ENCODE peak calls at places on chromosomes 3 and 15, in four cellular contexts. I, X, Z and L are unnamed samples.

GRCh38 chr3:182400838-182401237 is 392.5 kb upstream of the ATP11B start:
- DNase-seq in I (no peak), X (no peak), Z (no peak), L (no peak)

GRCh38 chr3:126342991-126343661 is 14.1 kb downstream of the KLF15 start:
- DNase-seq in I (peak), X (no peak), Z (peak), L (no peak)

GRCh38 chr3:153165211-153165815 is 3.3 kb downstream of the RAP2B start:
- DNase-seq in I (peak), X (no peak), Z (peak), L (no peak)

GRCh38 chr15:101781927-101782326 is 21.4 kb upstream of the OR4F6 start:
- DNase-seq in I (no peak), X (no peak), Z (peak), L (no peak)

GRCh38 chr15:75153565-75154248 is 48.0 kb upstream of the C15orf39 start:
- DNase-seq in I (no peak), X (no peak), Z (no peak), L (no peak)

GRCh38 chr15:77476999-77477398 is 56.3 kb downstream of the HMG20A start:
- DNase-seq in I (no peak), X (no peak), Z (no peak), L (no peak)

GRCh38 chr15:79769081-79769481 is 127.7 kb downstream of the MTHFS start:
- DNase-seq in I (no peak), X (peak), Z (no peak), L (no peak)

GRCh38 chr3:12896206-12896697 is 54.9 kb upstream of the RPL32 start:
- DNase-seq in I (peak), X (no peak), Z (peak), L (no peak)

GRCh38 chr3:152477422-152477821 is 208.7 kb downstream of the MBNL1 start:
- DNase-seq in I (peak), X (no peak), Z (no peak), L (no peak)

GRCh38 chr15:78340243-78341056 is at the start of gene CRABP1:
- DNase-seq in I (no peak), X (no peak), Z (no peak), L (no peak)

GRCh38 chr15:101362986-101363566 is 68.0 kb upstream of the SNRPA1 start:
- DNase-seq in I (no peak), X (no peak), Z (no peak), L (no peak)

GRCh38 chr15:68303560-68304436 is 26.3 kb downstream of the FEM1B start:
- DNase-seq in I (no peak), X (no peak), Z (no peak), L (no peak)

GRCh38 chr15:85443593-85444328 is 63.4 kb downstream of the AKAP13 start:
- DNase-seq in I (peak), X (peak), Z (no peak), L (peak)

GRCh38 chr3:59320080-59320479 is 270.3 kb upstream of the CFAP20DC start:
- DNase-seq in I (no peak), X (peak), Z (no peak), L (no peak)

GRCh38 chr3:162398554-162398953 is 901.9 kb downstream of the OTOL1 start:
- DNase-seq in I (no peak), X (no peak), Z (no peak), L (no peak)

GRCh38 chr3:122911901-122912300 is 115.7 kb downstream of the SEMA5B start:
- DNase-seq in I (no peak), X (no peak), Z (no peak), L (no peak)

GRCh38 chr3:75983609-75984290 is 198.4 kb upstream of the ZNF717 start:
- DNase-seq in I (peak), X (no peak), Z (no peak), L (no peak)

GRCh38 chr3:184308744-184309143 is 5.7 kb upstream of the EIF4G1 start:
- DNase-seq in I (no peak), X (no peak), Z (no peak), L (no peak)

GRCh38 chr3:171417813-171418212 is 42.4 kb downstream of the TNIK start:
- DNase-seq in I (peak), X (no peak), Z (no peak), L (no peak)

GRCh38 chr15:31261266-31262142 is 65.1 kb upstream of the KLF13 start:
- DNase-seq in I (no peak), X (no peak), Z (no peak), L (no peak)

GRCh38 chr3:100042144-100042543 is 72.2 kb downstream of the FILIP1L start:
- DNase-seq in I (peak), X (no peak), Z (no peak), L (no peak)

GRCh38 chr3:105518806-105519418 is 152.2 kb downstream of the ALCAM start:
- DNase-seq in I (peak), X (peak), Z (peak), L (peak)

GRCh38 chr3:8759038-8759755 is 10.2 kb downstream of the OXTR start:
- DNase-seq in I (no peak), X (no peak), Z (no peak), L (no peak)

GRCh38 chr3:37129871-37130270 is 44.5 kb downstream of the LRRFIP2 start:
- DNase-seq in I (peak), X (no peak), Z (no peak), L (no peak)

GRCh38 chr3:169250000-169250399 is 413.5 kb downstream of the MECOM start:
- DNase-seq in I (no peak), X (no peak), Z (no peak), L (no peak)

GRCh38 chr3:27577504-27577903 is 93.3 kb upstream of the SLC4A7 start:
- DNase-seq in I (no peak), X (no peak), Z (no peak), L (no peak)

GRCh38 chr3:21158801-21159564 is 592.0 kb downstream of the ZNF385D start:
- DNase-seq in I (peak), X (no peak), Z (no peak), L (no peak)
- TF ChIP-seq SMC3 in I (no peak), X (no peak), Z (no peak), L (no peak)

GRCh38 chr3:111734652-111735051 is 124.4 kb upstream of the PHLDB2 start:
- DNase-seq in I (no peak), X (no peak), Z (no peak), L (no peak)
- TF ChIP-seq ELK1 in I (no peak), X (no peak), Z (no peak), L (no peak)

GRCh38 chr3:158788446-158788845 is 13.4 kb upstream of the MFSD1 start:
- DNase-seq in I (peak), X (no peak), Z (no peak), L (no peak)
- TF ChIP-seq SMC3 in I (no peak), X (no peak), Z (no peak), L (no peak)

GRCh38 chr3:189530822-189531221 is 100.4 kb upstream of the TP63 start:
- DNase-seq in I (no peak), X (no peak), Z (no peak), L (no peak)
- TF ChIP-seq ELK1 in I (no peak), X (no peak), Z (no peak), L (no peak)

GRCh38 chr3:151305778-151306157 is 10.9 kb downstream of the GPR87 start:
- DNase-seq in I (peak), X (no peak), Z (no peak), L (no peak)

GRCh38 chr3:151306168-151306810 is 10.3 kb downstream of the GPR87 start:
- DNase-seq in I (no peak), X (no peak), Z (no peak), L (no peak)

GRCh38 chr3:151307131-151307530 is 9.5 kb downstream of the GPR87 start:
- DNase-seq in I (no peak), X (no peak), Z (no peak), L (no peak)

GRCh38 chr3:151307583-151307982 is 9.0 kb downstream of the GPR87 start:
- DNase-seq in I (no peak), X (no peak), Z (no peak), L (no peak)

DNA sequence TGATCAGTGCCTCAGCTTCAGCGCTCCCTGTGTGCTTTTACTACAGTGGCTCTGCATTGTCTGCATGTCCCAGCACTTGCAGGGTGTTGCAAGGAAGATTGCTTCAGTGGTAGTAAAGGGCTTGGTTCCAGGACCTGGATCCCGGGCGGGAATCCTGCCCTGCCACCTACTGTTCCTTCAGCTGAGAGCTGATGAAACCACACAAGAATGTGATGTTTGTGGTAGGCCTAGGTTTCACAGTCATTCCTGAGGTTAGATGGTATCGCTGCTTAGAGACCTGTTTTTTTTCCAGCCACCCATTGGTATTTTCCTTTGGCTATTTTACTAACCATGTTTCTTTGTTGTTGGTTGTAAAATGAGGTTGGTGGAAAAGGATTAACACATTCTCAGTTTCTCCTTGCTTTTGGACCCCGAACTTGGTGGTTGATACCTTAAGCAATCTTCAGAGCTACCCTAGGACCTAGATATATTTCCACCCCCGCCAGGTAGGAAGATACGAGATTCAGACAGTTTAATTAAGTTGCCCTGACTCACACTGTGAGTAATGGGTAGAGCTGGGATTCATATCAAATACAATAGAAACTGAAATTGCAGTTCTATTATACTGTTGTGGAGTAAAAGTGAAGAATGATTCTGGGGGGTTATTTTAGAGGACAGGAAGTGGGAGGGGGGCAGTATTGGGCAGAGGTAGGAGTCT is 11.4 kb downstream of the GPR87 start:
- DNase-seq in I (peak), X (peak), Z (no peak), L (no peak)
- TF ChIP-seq SMC3 in I (no peak), X (no peak), Z (no peak), L (no peak)

GRCh38 chr15:76313731-76314130 is 2.5 kb upstream of the ETFA start:
- DNase-seq in I (no peak), X (no peak), Z (peak), L (no peak)

GRCh38 chr15:76312540-76313174 is 1.4 kb upstream of the ETFA start:
- DNase-seq in I (peak), X (peak), Z (no peak), L (no peak)

GRCh38 chr15:76309561-76310330 is 1.5 kb downstream of the ETFA start:
- DNase-seq in I (no peak), X (no peak), Z (no peak), L (no peak)

GRCh38 chr15:76311071-76311956 is at the start of gene ETFA:
- DNase-seq in I (peak), X (peak), Z (peak), L (peak)

DNA sequence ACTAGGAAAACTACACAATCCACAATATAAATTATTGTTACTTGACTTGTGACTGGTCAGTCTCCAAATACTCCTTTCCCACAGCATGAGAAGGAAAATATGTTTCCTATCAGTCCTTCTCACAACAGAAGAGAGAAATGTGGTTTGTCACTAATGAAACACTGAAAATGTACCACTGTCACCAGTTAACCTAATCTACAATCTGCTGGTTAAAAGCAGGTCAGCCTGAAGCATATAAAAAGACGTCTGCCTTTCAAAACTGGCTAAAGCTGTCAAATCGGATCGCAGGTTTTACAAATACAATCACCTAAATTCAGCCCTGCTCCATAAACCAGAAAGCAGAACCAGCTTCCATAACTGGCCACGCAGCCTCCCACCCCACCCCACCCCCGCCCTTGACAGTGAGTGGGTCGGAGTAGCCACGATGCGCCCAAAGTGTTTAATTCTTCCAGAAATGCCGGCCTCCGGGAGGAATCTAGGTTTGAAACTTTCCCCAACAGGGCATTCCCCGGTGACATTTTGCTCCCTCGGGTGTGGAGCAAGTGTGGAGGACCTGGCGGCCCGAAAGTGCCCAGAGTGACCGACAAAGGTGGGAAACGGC is 699 bp downstream of the ETFA start:
- DNase-seq in I (no peak), X (peak), Z (peak), L (no peak)
- TF ChIP-seq ELK1 in I (no peak), X (no peak), Z (no peak), L (no peak)

DNA sequence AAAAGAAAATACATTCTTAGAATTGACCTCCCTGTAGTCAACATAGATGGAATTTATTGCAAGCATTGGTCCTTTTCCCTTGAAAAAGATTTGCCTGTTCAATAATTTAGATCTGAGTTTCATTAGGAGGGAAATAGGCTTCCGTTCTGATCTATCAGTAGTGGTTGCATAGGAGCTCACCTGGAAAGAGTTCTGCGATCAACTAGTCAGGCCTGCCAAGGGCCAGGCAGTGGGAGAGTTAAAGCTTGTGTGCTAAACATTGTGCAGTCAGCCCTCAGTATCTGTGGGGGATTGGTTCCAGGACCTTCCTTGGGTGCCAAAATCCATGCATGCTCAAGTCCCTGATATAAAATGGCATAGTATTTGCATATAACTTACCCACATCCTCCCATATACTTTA is 29.6 kb upstream of the IDH2 start:
- DNase-seq in I (no peak), X (no peak), Z (no peak), L (no peak)
- TF ChIP-seq SMC3 in I (no peak), X (no peak), Z (no peak), L (no peak)

GRCh38 chr15:92801412-92801773 is 98.7 kb upstream of the CHD2 start:
- DNase-seq in I (peak), X (no peak), Z (no peak), L (no peak)
- TF ChIP-seq ELK1 in I (no peak), X (no peak), Z (no peak), L (no peak)

GRCh38 chr3:39668420-39668819 is 141.0 kb upstream of the MYRIP start:
- DNase-seq in I (peak), X (peak), Z (peak), L (no peak)
- TF ChIP-seq SMC3 in I (peak), X (peak), Z (peak), L (peak)